ENCODE peak calls at places on chromosomes 12 and 14, in five cellular contexts. I is A549; M is kidney; S is CD8-positive, alpha-beta memory T cell; Y is brain microvascular endothelial cell. G is an unnamed sample.

GRCh38 chr12:76033116-76034001 is 1.8 kb upstream of the PHLDA1 start:
- DNase-seq in I (no peak), M (no peak), S (no peak), Y (no peak), G (no peak)

GRCh38 chr12:68538722-68539614 is 71.7 kb upstream of the RAP1B start:
- DNase-seq in I (no peak), M (peak), S (peak), Y (peak), G (no peak)

GRCh38 chr12:56676851-56677601 is 11.1 kb downstream of the PTGES3 start:
- DNase-seq in I (no peak), M (no peak), S (no peak), Y (no peak), G (no peak)

GRCh38 chr12:109695420-109695819 is 18.2 kb upstream of the FAM222A start:
- DNase-seq in I (no peak), M (peak), S (no peak), Y (no peak), G (no peak)

GRCh38 chr14:81679226-81679625 is 145.6 kb upstream of the SEL1L start:
- DNase-seq in I (no peak), M (no peak), S (no peak), Y (no peak), G (no peak)

GRCh38 chr12:116708826-116709756 is 28.8 kb downstream of the SPRING1 start:
- DNase-seq in I (peak), M (no peak), S (peak), Y (peak), G (no peak)

GRCh38 chr12:50188875-50189575 is 21.9 kb upstream of the CERS5 start:
- DNase-seq in I (no peak), M (no peak), S (no peak), Y (no peak), G (no peak)

GRCh38 chr14:73576391-73576790 is 7.4 kb downstream of the ACOT2 start:
- DNase-seq in I (no peak), M (no peak), S (no peak), Y (no peak), G (peak)

GRCh38 chr12:102297412-102297811 is 99.8 kb upstream of the PMCH start:
- DNase-seq in I (no peak), M (no peak), S (no peak), Y (no peak), G (no peak)

GRCh38 chr14:89330236-89331002 is 86.6 kb downstream of the FOXN3 start:
- DNase-seq in I (no peak), M (no peak), S (no peak), Y (peak), G (no peak)

GRCh38 chr12:28316067-28316466 is 125.8 kb downstream of the CCDC91 start:
- DNase-seq in I (no peak), M (no peak), S (no peak), Y (no peak), G (no peak)

GRCh38 chr12:110543252-110543959 is 39.7 kb downstream of the PPTC7 start:
- DNase-seq in I (no peak), M (peak), S (no peak), Y (peak), G (no peak)

GRCh38 chr14:50303744-50304471 is 8.1 kb downstream of the L2HGDH start:
- DNase-seq in I (no peak), M (peak), S (no peak), Y (no peak), G (no peak)

GRCh38 chr12:67853204-67853603 is 136.0 kb upstream of the IFNG-AS1 start:
- DNase-seq in I (no peak), M (no peak), S (no peak), Y (no peak), G (no peak)

GRCh38 chr14:94752575-94752974 is 17.3 kb downstream of the GSC start:
- DNase-seq in I (no peak), M (no peak), S (no peak), Y (no peak), G (no peak)

GRCh38 chr12:93167841-93168492 is 209.8 kb upstream of the NUDT4 start:
- DNase-seq in I (no peak), M (no peak), S (no peak), Y (no peak), G (no peak)

GRCh38 chr12:108768591-108769500 is 37.5 kb upstream of the CORO1C start:
- DNase-seq in I (peak), M (peak), S (no peak), Y (no peak), G (no peak)

GRCh38 chr14:54772451-54772881 is 130.2 kb downstream of the GCH1 start:
- DNase-seq in I (peak), M (no peak), S (no peak), Y (no peak), G (no peak)

GRCh38 chr14:88380405-88380804 is 5.1 kb upstream of the SPATA7 start:
- DNase-seq in I (peak), M (no peak), S (no peak), Y (no peak), G (no peak)

GRCh38 chr12:127677537-127678131 is 589.3 kb upstream of the TMEM132C start:
- DNase-seq in I (peak), M (peak), S (no peak), Y (peak), G (no peak)

GRCh38 chr12:879641-880040 is 69.9 kb downstream of the RAD52 start:
- DNase-seq in I (no peak), M (no peak), S (no peak), Y (peak), G (no peak)

GRCh38 chr12:24724765-24725307 is 224.1 kb downstream of the BCAT1 start:
- DNase-seq in I (no peak), M (no peak), S (no peak), Y (no peak), G (no peak)

GRCh38 chr12:65668981-65669695 is 155.1 kb upstream of the HMGA2 start:
- DNase-seq in I (no peak), M (no peak), S (no peak), Y (no peak), G (no peak)

GRCh38 chr14:71474291-71474690 is 457.9 kb upstream of the RGS6 start:
- DNase-seq in I (no peak), M (no peak), S (no peak), Y (no peak), G (no peak)

GRCh38 chr14:99575043-99576023 is 28.7 kb downstream of the CCDC85C start:
- DNase-seq in I (peak), M (peak), S (no peak), Y (no peak), G (peak)

GRCh38 chr12:68794653-68795253 is 13.2 kb upstream of the MDM2 start:
- DNase-seq in I (no peak), M (no peak), S (no peak), Y (peak), G (no peak)

GRCh38 chr12:50195832-50196231 is 28.7 kb upstream of the CERS5 start:
- DNase-seq in I (no peak), M (no peak), S (no peak), Y (no peak), G (no peak)

GRCh38 chr14:37452323-37452722 is 142.7 kb downstream of the FOXA1 start:
- DNase-seq in I (no peak), M (no peak), S (no peak), Y (no peak), G (peak)

GRCh38 chr14:99660006-99660566 is 15.2 kb downstream of the HHIPL1 start:
- DNase-seq in I (no peak), M (peak), S (no peak), Y (no peak), G (no peak)

GRCh38 chr14:100138955-100139354 is 20.5 kb downstream of the DEGS2 start:
- DNase-seq in I (no peak), M (no peak), S (no peak), Y (no peak), G (no peak)

GRCh38 chr12:113831016-113831415 is 135.1 kb downstream of the RBM19 start:
- DNase-seq in I (no peak), M (no peak), S (no peak), Y (peak), G (no peak)

GRCh38 chr12:94791933-94792332 is 141.6 kb upstream of the TMCC3 start:
- DNase-seq in I (no peak), M (no peak), S (no peak), Y (no peak), G (no peak)

GRCh38 chr14:94043756-94044475 is 17.8 kb downstream of the OTUB2 start:
- DNase-seq in I (no peak), M (no peak), S (no peak), Y (no peak), G (no peak)

GRCh38 chr12:14577344-14577743 is 9.7 kb upstream of the PLBD1 start:
- DNase-seq in I (no peak), M (no peak), S (no peak), Y (peak), G (no peak)

GRCh38 chr12:54983536-54984102 is 943 bp downstream of the TESPA1 start:
- DNase-seq in I (no peak), M (no peak), S (no peak), Y (no peak), G (no peak)

GRCh38 chr12:96441811-96442210 is 41.6 kb upstream of the CDK17 start:
- DNase-seq in I (no peak), M (no peak), S (no peak), Y (no peak), G (no peak)

GRCh38 chr12:96431067-96431466 is 30.8 kb upstream of the CDK17 start:
- DNase-seq in I (no peak), M (no peak), S (no peak), Y (no peak), G (no peak)

GRCh38 chr12:96438330-96438729 is 38.1 kb upstream of the CDK17 start:
- DNase-seq in I (no peak), M (no peak), S (no peak), Y (no peak), G (no peak)

GRCh38 chr12:96434107-96434506 is 33.9 kb upstream of the CDK17 start:
- DNase-seq in I (no peak), M (no peak), S (peak), Y (peak), G (no peak)

GRCh38 chr12:96436366-96437295 is 36.4 kb upstream of the CDK17 start:
- DNase-seq in I (no peak), M (no peak), S (no peak), Y (no peak), G (no peak)
- H3K27ac ChIP-seq in I (no peak), M (no peak), S (no peak), Y (no peak), G (no peak)

GRCh38 chr14:64464695-64465094 is 604 bp upstream of the AKAP5 start:
- DNase-seq in I (no peak), M (no peak), S (no peak), Y (no peak), G (no peak)
- H3K27ac ChIP-seq in I (peak), M (no peak), S (no peak), Y (no peak), G (no peak)

GRCh38 chr12:46535907-46536306 is 163.3 kb upstream of the SLC38A2 start:
- DNase-seq in I (no peak), M (no peak), S (no peak), Y (no peak), G (no peak)
- H3K27ac ChIP-seq in I (no peak), M (no peak), S (no peak), Y (no peak), G (no peak)

GRCh38 chr12:91786490-91787272 is 359.0 kb downstream of the BTG1 start:
- DNase-seq in I (no peak), M (no peak), S (no peak), Y (no peak), G (no peak)

GRCh38 chr12:91792597-91792996 is 353.0 kb downstream of the BTG1 start:
- DNase-seq in I (no peak), M (no peak), S (no peak), Y (no peak), G (no peak)
- H3K27ac ChIP-seq in I (no peak), M (no peak), S (no peak), Y (no peak), G (no peak)

GRCh38 chr12:101200145-101200544 is 9.9 kb downstream of the SLC5A8 start:
- DNase-seq in I (no peak), M (no peak), S (no peak), Y (no peak), G (no peak)

GRCh38 chr12:101207086-101207780 is 2.8 kb downstream of the SLC5A8 start:
- DNase-seq in I (no peak), M (no peak), S (no peak), Y (no peak), G (no peak)

GRCh38 chr12:101200824-101201223 is 9.2 kb downstream of the SLC5A8 start:
- DNase-seq in I (no peak), M (no peak), S (no peak), Y (no peak), G (no peak)

GRCh38 chr12:101209319-101210302 is at the start of gene SLC5A8:
- DNase-seq in I (no peak), M (peak), S (no peak), Y (no peak), G (no peak)

GRCh38 chr12:101204598-101205304 is 5.3 kb downstream of the SLC5A8 start:
- DNase-seq in I (no peak), M (no peak), S (no peak), Y (no peak), G (no peak)
- H3K27ac ChIP-seq in I (no peak), M (no peak), S (no peak), Y (no peak), G (no peak)

GRCh38 chr14:75657331-75657730 is 3.3 kb downstream of the ERG28 start:
- DNase-seq in I (no peak), M (no peak), S (no peak), Y (no peak), G (no peak)
- H3K27ac ChIP-seq in I (no peak), M (no peak), S (no peak), Y (no peak), G (no peak)

DNA sequence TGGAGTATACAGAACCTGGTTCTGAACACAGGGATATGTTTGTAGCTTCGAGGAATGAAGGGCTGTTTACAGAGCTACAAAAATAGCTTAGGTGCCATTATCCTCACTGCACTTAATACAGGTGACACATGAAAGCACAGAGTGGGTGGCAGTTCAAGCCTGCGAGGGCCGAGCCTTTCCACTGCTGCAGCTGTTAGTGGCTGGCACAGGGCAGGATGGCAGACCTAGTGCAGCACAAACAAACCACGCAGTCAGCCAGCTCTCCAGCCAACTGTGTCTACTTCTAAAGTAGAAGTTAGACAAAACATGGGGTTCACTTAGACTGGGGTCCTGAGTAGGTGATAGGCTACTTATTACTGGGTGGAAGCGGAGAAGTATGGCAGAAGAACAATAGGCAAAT is 95.4 kb downstream of the DUSP16 start:
- DNase-seq in I (no peak), M (no peak), S (no peak), Y (no peak), G (no peak)
- H3K27ac ChIP-seq in I (no peak), M (no peak), S (peak), Y (no peak), G (no peak)

GRCh38 chr12:89951050-89951693 is 242.5 kb upstream of the ATP2B1 start:
- DNase-seq in I (peak), M (no peak), S (no peak), Y (peak), G (peak)

GRCh38 chr12:89954259-89954658 is 245.6 kb upstream of the ATP2B1 start:
- DNase-seq in I (no peak), M (no peak), S (no peak), Y (no peak), G (no peak)

GRCh38 chr12:89949457-89950195 is 241.0 kb upstream of the ATP2B1 start:
- DNase-seq in I (peak), M (no peak), S (peak), Y (peak), G (peak)

GRCh38 chr12:89950421-89950820 is 241.8 kb upstream of the ATP2B1 start:
- DNase-seq in I (no peak), M (no peak), S (no peak), Y (no peak), G (no peak)

DNA sequence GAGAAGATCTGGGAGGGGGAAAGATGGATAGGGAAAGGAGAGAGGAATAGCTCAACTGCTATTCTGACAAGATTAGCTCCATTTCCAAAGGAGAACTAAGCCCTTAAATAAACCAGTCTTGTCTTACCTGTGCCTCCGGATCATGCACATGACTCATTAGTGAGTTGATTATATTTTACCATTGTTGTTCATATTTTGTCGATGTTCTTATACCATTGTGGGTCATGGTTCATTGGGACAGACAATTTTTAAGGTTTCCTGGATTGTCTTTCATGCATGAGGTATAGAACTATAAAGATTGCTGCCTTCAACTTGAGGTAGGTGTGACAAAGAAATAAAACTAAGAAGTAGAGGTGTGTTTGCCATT is 243.0 kb upstream of the ATP2B1 start:
- DNase-seq in I (no peak), M (no peak), S (no peak), Y (no peak), G (peak)
- H3K27ac ChIP-seq in I (peak), M (no peak), S (no peak), Y (no peak), G (peak)

GRCh38 chr14:105389976-105390848 is 8.1 kb upstream of the TEX22 start:
- DNase-seq in I (no peak), M (peak), S (peak), Y (no peak), G (no peak)

GRCh38 chr14:105390849-105391500 is 7.4 kb upstream of the TEX22 start:
- DNase-seq in I (no peak), M (peak), S (peak), Y (no peak), G (no peak)

GRCh38 chr14:105388110-105388951 is 10.0 kb upstream of the TEX22 start:
- DNase-seq in I (no peak), M (peak), S (peak), Y (no peak), G (no peak)

GRCh38 chr14:105388976-105389375 is 9.4 kb upstream of the TEX22 start:
- DNase-seq in I (no peak), M (peak), S (peak), Y (no peak), G (no peak)

DNA sequence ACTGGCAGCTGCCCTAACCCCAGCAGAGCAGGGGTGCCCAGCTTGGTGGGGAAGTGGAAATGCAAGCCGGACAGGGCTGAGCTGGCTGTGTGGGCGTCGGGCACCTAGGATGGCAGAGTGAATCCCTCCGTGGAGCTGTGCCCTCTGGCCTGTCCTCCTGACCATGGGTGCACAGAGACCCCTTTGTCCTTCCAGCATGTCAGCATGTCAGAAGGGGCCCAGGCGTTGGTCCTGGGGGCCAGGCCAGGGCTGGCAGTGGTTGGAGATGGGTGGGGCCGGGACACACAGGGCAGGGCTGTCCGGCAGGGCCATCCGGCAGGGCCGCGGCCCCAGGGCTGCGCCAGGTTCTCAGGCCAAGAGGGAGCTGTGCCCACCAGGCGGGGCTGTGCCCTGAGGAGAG is 8.8 kb upstream of the TEX22 start:
- DNase-seq in I (no peak), M (peak), S (peak), Y (no peak), G (no peak)
- H3K27ac ChIP-seq in I (no peak), M (peak), S (no peak), Y (no peak), G (no peak)